ENCODE peak calls at places on chromosomes 12 and 14, in four cellular contexts. D is endodermal cell, W is testis, M is psoas muscle. A is an unnamed sample.

GRCh38 chr14:67311868-67312267 is 47.7 kb downstream of the ATP6V1D start:
- DNase-seq in D (no peak), W (no peak), M (no peak), A (peak; percentile 64)

GRCh38 chr12:115140981-115141380 is 457.0 kb upstream of the TBX3 start:
- DNase-seq in D (peak; percentile 66), W (no peak), M (no peak), A (no peak)

GRCh38 chr14:22600027-22600426 is 1.9 kb downstream of the ABHD4 start:
- DNase-seq in D (no peak), W (no peak), M (no peak), A (no peak)

GRCh38 chr14:30142216-30142615 is 214.6 kb upstream of the PRKD1 start:
- DNase-seq in D (no peak), W (no peak), M (no peak), A (no peak)

GRCh38 chr14:57831981-57832380 is 33.9 kb downstream of the SLC35F4 start:
- DNase-seq in D (peak; percentile 84), W (no peak), M (no peak), A (peak; percentile 29)

GRCh38 chr14:100291305-100292075 is 14.8 kb downstream of the SLC25A29 start:
- DNase-seq in D (peak; percentile 42), W (no peak), M (peak; percentile 28), A (no peak)

GRCh38 chr12:121918679-121919038 is 267 bp downstream of the CFAP251 start:
- DNase-seq in D (no peak), W (no peak), M (no peak), A (no peak)

GRCh38 chr12:39125580-39125979 is 220.2 kb upstream of the CPNE8 start:
- DNase-seq in D (no peak), W (no peak), M (no peak), A (peak; percentile 23)

GRCh38 chr14:103904493-103905107 is 23.7 kb upstream of the TDRD9 start:
- DNase-seq in D (no peak), W (no peak), M (no peak), A (no peak)

GRCh38 chr12:103652808-103653207 is 65.7 kb downstream of the STAB2 start:
- DNase-seq in D (no peak), W (no peak), M (no peak), A (no peak)

GRCh38 chr14:67971627-67972625 is 152.3 kb downstream of the RAD51B start:
- DNase-seq in D (no peak), W (no peak), M (no peak), A (peak; percentile 86)

GRCh38 chr12:123106640-123107359 is 44.1 kb downstream of the PITPNM2 start:
- DNase-seq in D (peak; percentile 75), W (no peak), M (peak; percentile 66), A (no peak)

GRCh38 chr12:82414926-82415325 is 56.6 kb downstream of the METTL25 start:
- DNase-seq in D (no peak), W (no peak), M (no peak), A (peak; percentile 75)

GRCh38 chr12:82687020-82687951 is 580 bp downstream of the TMTC2 start:
- DNase-seq in D (peak; percentile 92), W (peak; percentile 53), M (peak; percentile 52), A (peak; percentile 70)

GRCh38 chr14:104688755-104689619 is at the start of gene INF2:
- DNase-seq in D (peak; percentile 88), W (peak; percentile 66), M (peak; percentile 76), A (peak; percentile 63)

GRCh38 chr12:65824314-65824563 is at the start of gene HMGA2:
- DNase-seq in D (no peak), W (no peak), M (no peak), A (no peak)

GRCh38 chr12:65823481-65824313 is 586 bp upstream of the HMGA2 start:
- DNase-seq in D (peak; percentile 89), W (peak; percentile 17), M (no peak), A (peak; percentile 67)

GRCh38 chr12:65825323-65825572 is 965 bp downstream of the HMGA2 start:
- DNase-seq in D (no peak), W (no peak), M (no peak), A (no peak)

GRCh38 chr12:65821336-65821735 is 2.9 kb upstream of the HMGA2 start:
- DNase-seq in D (no peak), W (no peak), M (no peak), A (no peak)

GRCh38 chr12:65822732-65823480 is 1.4 kb upstream of the HMGA2 start:
- DNase-seq in D (peak; percentile 97), W (no peak), M (no peak), A (peak; percentile 75)
- H3K4me3 ChIP-seq in D (peak overlapping the region; percentile 98), W (no peak overlapping the region), M (peak overlapping the region; percentile 67), A (peak overlapping the region; percentile 76)

GRCh38 chr14:34025325-34026017 is 74.6 kb upstream of the EGLN3 start:
- DNase-seq in D (no peak), W (no peak), M (no peak), A (no peak)

GRCh38 chr14:34027130-34027989 is 76.5 kb upstream of the EGLN3 start:
- DNase-seq in D (no peak), W (no peak), M (no peak), A (no peak)

GRCh38 chr14:34024768-34025144 is 73.9 kb upstream of the EGLN3 start:
- DNase-seq in D (no peak), W (no peak), M (no peak), A (no peak)

GRCh38 chr14:34021096-34021495 is 70.2 kb upstream of the EGLN3 start:
- DNase-seq in D (no peak), W (no peak), M (no peak), A (no peak)

GRCh38 chr14:34023824-34024767 is 73.2 kb upstream of the EGLN3 start:
- DNase-seq in D (no peak), W (no peak), M (no peak), A (peak; percentile 47)
- TF ChIP-seq CTCF in D (no peak), W (no peak), M (no peak), A (no peak)

GRCh38 chr12:51369581-51369980 is 21.6 kb downstream of the GALNT6 start:
- DNase-seq in D (no peak), W (no peak), M (no peak), A (no peak)
- H3K4me3 ChIP-seq in D (no peak overlapping the region), W (no peak overlapping the region), M (no peak overlapping the region), A (no peak overlapping the region)

GRCh38 chr12:69580074-69580473 is 5.2 kb upstream of the CCT2 start:
- DNase-seq in D (no peak), W (no peak), M (no peak), A (no peak)
- TF ChIP-seq CTCF in D (no peak), W (no peak), M (no peak), A (no peak)